ENCODE peak calls at places on chromosomes 4 and X, in seven cellular contexts. One of them, this sample, is unnamed.

GRCh38 chrX:133335027-133335426 is 80.3 kb downstream of the GPC4 start:
- DNase-seq in sigmoid colon: no peak
- DNase-seq in stomach: no peak
- DNase-seq in upper lobe of left lung: no peak
- DNase-seq in H1: no peak
- DNase-seq in suprapubic skin: no peak
- DNase-seq in HepG2: no peak
- DNase-seq in this sample: no peak

GRCh38 chr4:163542275-163542674 is 47.8 kb downstream of the TMA16 start:
- DNase-seq in sigmoid colon: no peak
- DNase-seq in stomach: no peak
- DNase-seq in upper lobe of left lung: no peak
- DNase-seq in H1: no peak
- DNase-seq in suprapubic skin: no peak
- DNase-seq in HepG2: no peak
- DNase-seq in this sample: no peak

GRCh38 chrX:151984328-151984727 is 9.9 kb upstream of the GABRE start:
- DNase-seq in sigmoid colon: no peak
- DNase-seq in stomach: no peak
- DNase-seq in upper lobe of left lung: no peak
- DNase-seq in H1: no peak
- DNase-seq in suprapubic skin: no peak
- DNase-seq in HepG2: peak
- DNase-seq in this sample: no peak

GRCh38 chr4:148376151-148376550 is 66.1 kb downstream of the NR3C2 start:
- DNase-seq in sigmoid colon: peak
- DNase-seq in stomach: peak
- DNase-seq in upper lobe of left lung: no peak
- DNase-seq in H1: no peak
- DNase-seq in suprapubic skin: no peak
- DNase-seq in HepG2: peak
- DNase-seq in this sample: no peak

GRCh38 chr4:118389731-118390520 is 37.1 kb upstream of the PRSS12 start:
- DNase-seq in sigmoid colon: no peak
- DNase-seq in stomach: no peak
- DNase-seq in upper lobe of left lung: no peak
- DNase-seq in H1: no peak
- DNase-seq in suprapubic skin: no peak
- DNase-seq in HepG2: no peak
- DNase-seq in this sample: no peak

GRCh38 chr4:91600301-91600700 is 703.5 kb upstream of the GRID2 start:
- DNase-seq in sigmoid colon: no peak
- DNase-seq in stomach: no peak
- DNase-seq in upper lobe of left lung: no peak
- DNase-seq in H1: no peak
- DNase-seq in suprapubic skin: no peak
- DNase-seq in HepG2: no peak
- DNase-seq in this sample: no peak

GRCh38 chrX:118603981-118604380 is 108.4 kb downstream of the DOCK11 start:
- DNase-seq in sigmoid colon: peak
- DNase-seq in stomach: peak
- DNase-seq in upper lobe of left lung: no peak
- DNase-seq in H1: peak
- DNase-seq in suprapubic skin: no peak
- DNase-seq in HepG2: peak
- DNase-seq in this sample: peak

GRCh38 chr4:183429489-183429888 is 14.9 kb upstream of the CDKN2AIP start:
- DNase-seq in sigmoid colon: no peak
- DNase-seq in stomach: no peak
- DNase-seq in upper lobe of left lung: no peak
- DNase-seq in H1: no peak
- DNase-seq in suprapubic skin: no peak
- DNase-seq in HepG2: no peak
- DNase-seq in this sample: no peak

GRCh38 chrX:141405878-141406492 is 163.7 kb upstream of the SPANXC start:
- DNase-seq in sigmoid colon: no peak
- DNase-seq in stomach: no peak
- DNase-seq in upper lobe of left lung: no peak
- DNase-seq in H1: no peak
- DNase-seq in suprapubic skin: no peak
- DNase-seq in HepG2: no peak
- DNase-seq in this sample: no peak

GRCh38 chrX:750263-750662 is 119.7 kb downstream of the SHOX start:
- DNase-seq in sigmoid colon: no peak
- DNase-seq in stomach: no peak
- DNase-seq in upper lobe of left lung: no peak
- DNase-seq in H1: no peak
- DNase-seq in suprapubic skin: no peak
- DNase-seq in HepG2: no peak
- DNase-seq in this sample: no peak

GRCh38 chr4:132108784-132109183 is 1040.3 kb upstream of the PCDH10 start:
- DNase-seq in sigmoid colon: no peak
- DNase-seq in stomach: no peak
- DNase-seq in upper lobe of left lung: no peak
- DNase-seq in H1: no peak
- DNase-seq in suprapubic skin: no peak
- DNase-seq in HepG2: no peak
- DNase-seq in this sample: no peak

GRCh38 chrX:131741103-131741581 is 197.3 kb downstream of the OR13H1 start:
- DNase-seq in sigmoid colon: peak
- DNase-seq in stomach: peak
- DNase-seq in upper lobe of left lung: no peak
- DNase-seq in H1: no peak
- DNase-seq in suprapubic skin: peak
- DNase-seq in HepG2: no peak
- DNase-seq in this sample: no peak

GRCh38 chr4:112288455-112288854 is 2.8 kb upstream of the TIFA start:
- DNase-seq in sigmoid colon: no peak
- DNase-seq in stomach: no peak
- DNase-seq in upper lobe of left lung: no peak
- DNase-seq in H1: no peak
- DNase-seq in suprapubic skin: no peak
- DNase-seq in HepG2: no peak
- DNase-seq in this sample: no peak

GRCh38 chr4:122224348-122224747 is 72.2 kb downstream of the BLTP1 start:
- DNase-seq in sigmoid colon: no peak
- DNase-seq in stomach: no peak
- DNase-seq in upper lobe of left lung: no peak
- DNase-seq in H1: no peak
- DNase-seq in suprapubic skin: no peak
- DNase-seq in HepG2: no peak
- DNase-seq in this sample: no peak

GRCh38 chr4:145341381-145341780 is 140.3 kb upstream of the SMAD1 start:
- DNase-seq in sigmoid colon: no peak
- DNase-seq in stomach: no peak
- DNase-seq in upper lobe of left lung: no peak
- DNase-seq in H1: no peak
- DNase-seq in suprapubic skin: no peak
- DNase-seq in HepG2: no peak
- DNase-seq in this sample: no peak

GRCh38 chr4:158013858-158014257 is 159.0 kb downstream of the GASK1B start:
- DNase-seq in sigmoid colon: no peak
- DNase-seq in stomach: no peak
- DNase-seq in upper lobe of left lung: no peak
- DNase-seq in H1: no peak
- DNase-seq in suprapubic skin: no peak
- DNase-seq in HepG2: no peak
- DNase-seq in this sample: no peak

GRCh38 chr4:31390849-31391248 is 670.7 kb downstream of the PCDH7 start:
- DNase-seq in sigmoid colon: no peak
- DNase-seq in stomach: no peak
- DNase-seq in upper lobe of left lung: no peak
- DNase-seq in H1: no peak
- DNase-seq in suprapubic skin: no peak
- DNase-seq in HepG2: no peak
- DNase-seq in this sample: no peak

GRCh38 chr4:8221476-8221875 is 22.4 kb downstream of the SH3TC1 start:
- DNase-seq in sigmoid colon: no peak
- DNase-seq in stomach: no peak
- DNase-seq in upper lobe of left lung: no peak
- DNase-seq in H1: no peak
- DNase-seq in suprapubic skin: no peak
- DNase-seq in HepG2: no peak
- DNase-seq in this sample: no peak

GRCh38 chrX:119685225-119686066 is 7.5 kb downstream of the SEPTIN6 start:
- DNase-seq in sigmoid colon: peak
- DNase-seq in stomach: no peak
- DNase-seq in upper lobe of left lung: no peak
- DNase-seq in H1: no peak
- DNase-seq in suprapubic skin: no peak
- DNase-seq in HepG2: no peak
- DNase-seq in this sample: no peak

GRCh38 chr4:185774815-185775684 is 36.9 kb downstream of the SORBS2 start:
- DNase-seq in sigmoid colon: no peak
- DNase-seq in stomach: peak
- DNase-seq in upper lobe of left lung: no peak
- DNase-seq in H1: no peak
- DNase-seq in suprapubic skin: no peak
- DNase-seq in HepG2: no peak
- DNase-seq in this sample: no peak

DNA sequence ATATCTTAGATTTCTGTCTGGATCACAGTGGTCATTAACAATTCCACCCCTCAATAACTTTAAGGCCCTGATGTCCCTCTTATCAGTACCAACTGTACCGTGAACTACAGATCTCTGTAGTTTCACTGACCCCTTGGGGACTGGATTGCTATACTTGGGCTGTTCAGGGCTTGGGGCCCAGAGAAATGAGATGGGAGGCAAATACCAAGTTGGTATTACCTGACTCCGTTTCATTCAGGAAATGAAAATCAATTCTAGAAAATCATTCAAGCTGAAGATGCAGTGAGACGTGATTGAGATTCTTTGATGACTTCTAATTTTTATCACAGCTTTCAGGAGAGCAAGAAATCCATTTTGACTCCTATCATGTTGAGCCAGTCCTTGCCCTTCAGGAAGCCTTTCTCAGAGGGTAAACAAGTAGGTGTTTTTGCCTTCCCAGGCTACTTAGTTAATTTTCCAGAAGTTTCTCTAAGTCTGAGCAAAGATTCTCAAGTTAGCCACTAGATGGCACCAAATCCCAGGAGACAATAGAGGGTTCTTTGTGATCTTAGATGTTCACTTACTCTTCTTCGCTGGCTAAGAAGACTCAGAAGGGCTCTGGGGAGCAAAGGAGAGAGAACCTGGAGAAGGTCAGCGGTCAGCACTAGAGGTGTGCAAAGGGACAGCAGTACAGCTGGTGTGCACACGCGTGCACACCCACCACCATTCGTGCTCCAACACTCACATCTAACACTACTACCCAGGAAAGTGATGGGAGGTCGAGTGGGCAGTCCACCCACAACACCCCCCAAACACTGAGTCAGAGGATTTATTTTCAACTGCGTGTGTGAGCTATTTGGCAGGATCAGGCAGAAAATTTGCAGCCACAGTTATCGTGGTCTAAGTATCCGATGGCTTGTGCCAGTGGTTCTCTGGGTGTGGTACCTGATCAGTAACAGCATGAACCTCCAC is 7.4 kb downstream of the HNRNPH2 start:
- DNase-seq in sigmoid colon: no peak
- DNase-seq in stomach: no peak
- DNase-seq in upper lobe of left lung: no peak
- DNase-seq in H1: no peak
- DNase-seq in suprapubic skin: no peak
- DNase-seq in HepG2: peak
- DNase-seq in this sample: no peak
- TF ChIP-seq POLR2AphosphoS5 in sigmoid colon: no peak
- TF ChIP-seq POLR2AphosphoS5 in stomach: no peak
- TF ChIP-seq POLR2AphosphoS5 in upper lobe of left lung: no peak
- TF ChIP-seq POLR2AphosphoS5 in H1: no peak
- TF ChIP-seq POLR2AphosphoS5 in suprapubic skin: no peak
- TF ChIP-seq POLR2AphosphoS5 in HepG2: no peak
- TF ChIP-seq POLR2AphosphoS5 in this sample: no peak

GRCh38 chr4:6594341-6594740 is 19.4 kb downstream of the MAN2B2 start:
- DNase-seq in sigmoid colon: no peak
- DNase-seq in stomach: no peak
- DNase-seq in upper lobe of left lung: no peak
- DNase-seq in H1: no peak
- DNase-seq in suprapubic skin: no peak
- DNase-seq in HepG2: no peak
- DNase-seq in this sample: no peak
- TF ChIP-seq POLR2A in sigmoid colon: no peak
- TF ChIP-seq POLR2A in stomach: no peak
- TF ChIP-seq POLR2A in upper lobe of left lung: no peak
- TF ChIP-seq POLR2A in H1: no peak
- TF ChIP-seq POLR2A in suprapubic skin: no peak
- TF ChIP-seq POLR2A in HepG2: no peak
- TF ChIP-seq POLR2A in this sample: no peak

DNA sequence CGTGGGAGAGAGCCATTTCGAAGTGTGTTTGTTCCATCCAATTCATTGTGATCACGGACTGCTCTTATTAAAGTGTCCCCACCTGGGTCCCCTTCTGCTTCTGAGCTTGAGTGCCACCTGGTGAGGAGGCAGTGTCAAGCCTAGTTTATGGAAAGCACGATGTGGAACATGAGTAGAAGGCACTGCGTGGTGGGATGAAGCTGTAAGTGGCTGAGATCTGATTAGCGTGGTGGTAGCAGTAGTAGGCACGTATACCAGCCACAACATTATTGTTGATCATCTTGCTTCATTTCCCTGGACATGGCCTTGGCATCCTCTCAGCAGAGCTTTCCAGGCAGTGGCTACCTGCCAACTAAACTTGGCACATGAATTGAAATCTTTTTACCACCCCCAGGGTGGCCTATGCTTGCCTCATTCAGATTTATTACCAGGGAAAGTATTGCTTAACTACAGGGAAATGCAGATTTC is 46.4 kb downstream of the GPAT3 start:
- DNase-seq in sigmoid colon: peak
- DNase-seq in stomach: peak
- DNase-seq in upper lobe of left lung: no peak
- DNase-seq in H1: no peak
- DNase-seq in suprapubic skin: no peak
- DNase-seq in HepG2: no peak
- DNase-seq in this sample: no peak
- TF ChIP-seq EP300 in sigmoid colon: no peak
- TF ChIP-seq EP300 in stomach: no peak
- TF ChIP-seq EP300 in upper lobe of left lung: no peak
- TF ChIP-seq EP300 in H1: no peak
- TF ChIP-seq EP300 in suprapubic skin: no peak
- TF ChIP-seq EP300 in HepG2: no peak
- TF ChIP-seq EP300 in this sample: no peak

DNA sequence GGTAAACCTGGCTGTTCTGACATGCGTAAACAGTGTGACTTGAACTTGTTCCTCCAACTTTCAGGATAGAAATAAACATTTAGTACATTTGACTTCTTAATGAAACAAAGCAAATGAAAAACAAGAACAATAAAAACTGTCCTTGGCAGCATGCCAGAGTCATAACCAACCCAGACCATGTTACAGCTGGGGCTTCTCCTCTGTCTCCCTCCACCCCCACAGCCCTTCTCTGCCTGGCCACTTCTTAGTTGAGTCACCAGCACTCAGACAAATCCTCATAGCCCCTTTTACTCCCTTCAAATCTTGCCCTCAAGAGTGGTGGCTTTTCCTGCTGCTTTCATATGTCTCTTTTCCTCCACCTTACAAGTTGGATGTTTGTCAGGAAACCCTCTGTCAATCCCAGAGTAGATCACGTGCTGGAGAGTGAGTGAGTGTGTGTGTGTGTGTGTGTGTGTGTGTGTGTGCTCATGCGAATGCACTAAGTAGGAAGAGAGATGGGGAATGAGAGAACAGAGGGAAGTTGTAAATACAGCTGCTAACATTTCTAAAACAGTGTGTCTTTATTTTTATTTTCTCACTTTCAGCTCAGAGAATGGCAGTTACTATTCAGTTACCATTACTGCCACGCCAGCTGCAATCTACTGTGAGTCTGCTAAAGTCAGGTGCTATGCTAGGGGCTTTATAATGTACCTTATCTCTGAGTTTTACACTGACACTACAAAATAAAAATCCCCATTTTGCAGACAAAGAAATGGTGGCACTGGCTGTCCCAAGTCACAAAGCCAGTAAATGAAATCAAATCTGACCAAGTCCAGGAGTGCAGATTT is 15.0 kb downstream of the SCARB2 start:
- DNase-seq in sigmoid colon: peak
- DNase-seq in stomach: peak
- DNase-seq in upper lobe of left lung: no peak
- DNase-seq in H1: no peak
- DNase-seq in suprapubic skin: no peak
- DNase-seq in HepG2: no peak
- DNase-seq in this sample: peak
- TF ChIP-seq POLR2AphosphoS5 in sigmoid colon: peak
- TF ChIP-seq POLR2AphosphoS5 in stomach: no peak
- TF ChIP-seq POLR2AphosphoS5 in upper lobe of left lung: peak
- TF ChIP-seq POLR2AphosphoS5 in H1: no peak
- TF ChIP-seq POLR2AphosphoS5 in suprapubic skin: no peak
- TF ChIP-seq POLR2AphosphoS5 in HepG2: no peak
- TF ChIP-seq POLR2AphosphoS5 in this sample: no peak